ENCODE peak calls at places on chromosome 4, in seven cellular contexts. One of them, this sample, is unnamed.

GRCh38 chr4:158025131-158025530 is 147.7 kb downstream of the GASK1B start:
- DNase-seq in erythroblast: no peak
- DNase-seq in esophagus muscularis mucosa: no peak
- DNase-seq in A549: peak
- DNase-seq in tibial nerve: no peak
- DNase-seq in heart left ventricle: no peak
- DNase-seq in suprapubic skin: no peak
- DNase-seq in this sample: no peak

GRCh38 chr4:102725229-102725628 is 35.5 kb downstream of the MANBA start:
- DNase-seq in erythroblast: no peak
- DNase-seq in esophagus muscularis mucosa: peak
- DNase-seq in A549: no peak
- DNase-seq in tibial nerve: no peak
- DNase-seq in heart left ventricle: no peak
- DNase-seq in suprapubic skin: no peak
- DNase-seq in this sample: no peak

GRCh38 chr4:3257691-3258482 is 8.9 kb downstream of the MSANTD1 start:
- DNase-seq in erythroblast: no peak
- DNase-seq in esophagus muscularis mucosa: no peak
- DNase-seq in A549: no peak
- DNase-seq in tibial nerve: no peak
- DNase-seq in heart left ventricle: peak
- DNase-seq in suprapubic skin: no peak
- DNase-seq in this sample: peak

GRCh38 chr4:151930372-151930771 is 169.6 kb upstream of the GATB start:
- DNase-seq in erythroblast: no peak
- DNase-seq in esophagus muscularis mucosa: peak
- DNase-seq in A549: no peak
- DNase-seq in tibial nerve: no peak
- DNase-seq in heart left ventricle: peak
- DNase-seq in suprapubic skin: no peak
- DNase-seq in this sample: no peak

GRCh38 chr4:21915761-21916160 is 32.8 kb downstream of the KCNIP4 start:
- DNase-seq in erythroblast: no peak
- DNase-seq in esophagus muscularis mucosa: no peak
- DNase-seq in A549: no peak
- DNase-seq in tibial nerve: no peak
- DNase-seq in heart left ventricle: no peak
- DNase-seq in suprapubic skin: no peak
- DNase-seq in this sample: no peak

GRCh38 chr4:69689530-69690111 is 36.6 kb upstream of the UGT2A1 start:
- DNase-seq in erythroblast: peak
- DNase-seq in esophagus muscularis mucosa: no peak
- DNase-seq in A549: peak
- DNase-seq in tibial nerve: peak
- DNase-seq in heart left ventricle: no peak
- DNase-seq in suprapubic skin: no peak
- DNase-seq in this sample: no peak

GRCh38 chr4:26787461-26788340 is 72.9 kb upstream of the STIM2 start:
- DNase-seq in erythroblast: peak
- DNase-seq in esophagus muscularis mucosa: no peak
- DNase-seq in A549: peak
- DNase-seq in tibial nerve: no peak
- DNase-seq in heart left ventricle: peak
- DNase-seq in suprapubic skin: no peak
- DNase-seq in this sample: peak

GRCh38 chr4:955931-956381 is 17.4 kb downstream of the DGKQ start:
- DNase-seq in erythroblast: no peak
- DNase-seq in esophagus muscularis mucosa: no peak
- DNase-seq in A549: no peak
- DNase-seq in tibial nerve: no peak
- DNase-seq in heart left ventricle: peak
- DNase-seq in suprapubic skin: no peak
- DNase-seq in this sample: no peak

GRCh38 chr4:29770627-29771026 is 949.5 kb upstream of the PCDH7 start:
- DNase-seq in erythroblast: no peak
- DNase-seq in esophagus muscularis mucosa: no peak
- DNase-seq in A549: no peak
- DNase-seq in tibial nerve: no peak
- DNase-seq in heart left ventricle: no peak
- DNase-seq in suprapubic skin: no peak
- DNase-seq in this sample: no peak

GRCh38 chr4:99712530-99712929 is 54.9 kb upstream of the C4orf54 start:
- DNase-seq in erythroblast: no peak
- DNase-seq in esophagus muscularis mucosa: no peak
- DNase-seq in A549: no peak
- DNase-seq in tibial nerve: no peak
- DNase-seq in heart left ventricle: no peak
- DNase-seq in suprapubic skin: no peak
- DNase-seq in this sample: no peak

GRCh38 chr4:21134994-21135393 is 434.7 kb downstream of the PACRGL start:
- DNase-seq in erythroblast: no peak
- DNase-seq in esophagus muscularis mucosa: no peak
- DNase-seq in A549: peak
- DNase-seq in tibial nerve: no peak
- DNase-seq in heart left ventricle: no peak
- DNase-seq in suprapubic skin: no peak
- DNase-seq in this sample: no peak

GRCh38 chr4:85358831-85359230 is 116.1 kb upstream of the ARHGAP24 start:
- DNase-seq in erythroblast: no peak
- DNase-seq in esophagus muscularis mucosa: no peak
- DNase-seq in A549: no peak
- DNase-seq in tibial nerve: no peak
- DNase-seq in heart left ventricle: no peak
- DNase-seq in suprapubic skin: no peak
- DNase-seq in this sample: no peak

GRCh38 chr4:96675916-96676315 is 836.0 kb downstream of the PDHA2 start:
- DNase-seq in erythroblast: no peak
- DNase-seq in esophagus muscularis mucosa: no peak
- DNase-seq in A549: no peak
- DNase-seq in tibial nerve: no peak
- DNase-seq in heart left ventricle: no peak
- DNase-seq in suprapubic skin: no peak
- DNase-seq in this sample: no peak

GRCh38 chr4:99679204-99679603 is 21.6 kb upstream of the C4orf54 start:
- DNase-seq in erythroblast: no peak
- DNase-seq in esophagus muscularis mucosa: no peak
- DNase-seq in A549: no peak
- DNase-seq in tibial nerve: no peak
- DNase-seq in heart left ventricle: peak
- DNase-seq in suprapubic skin: no peak
- DNase-seq in this sample: no peak

GRCh38 chr4:137530176-137530575 is 2.1 kb downstream of the PCDH18 start:
- DNase-seq in erythroblast: no peak
- DNase-seq in esophagus muscularis mucosa: no peak
- DNase-seq in A549: no peak
- DNase-seq in tibial nerve: no peak
- DNase-seq in heart left ventricle: no peak
- DNase-seq in suprapubic skin: no peak
- DNase-seq in this sample: no peak

GRCh38 chr4:186104895-186105720 is 604 bp downstream of the FAM149A start:
- DNase-seq in erythroblast: no peak
- DNase-seq in esophagus muscularis mucosa: no peak
- DNase-seq in A549: no peak
- DNase-seq in tibial nerve: no peak
- DNase-seq in heart left ventricle: no peak
- DNase-seq in suprapubic skin: no peak
- DNase-seq in this sample: no peak

GRCh38 chr4:186105721-186106335 is 1.3 kb downstream of the FAM149A start:
- DNase-seq in erythroblast: no peak
- DNase-seq in esophagus muscularis mucosa: no peak
- DNase-seq in A549: no peak
- DNase-seq in tibial nerve: no peak
- DNase-seq in heart left ventricle: no peak
- DNase-seq in suprapubic skin: no peak
- DNase-seq in this sample: no peak

GRCh38 chr4:186108391-186108790 is 3.9 kb downstream of the FAM149A start:
- DNase-seq in erythroblast: no peak
- DNase-seq in esophagus muscularis mucosa: no peak
- DNase-seq in A549: no peak
- DNase-seq in tibial nerve: no peak
- DNase-seq in heart left ventricle: no peak
- DNase-seq in suprapubic skin: no peak
- DNase-seq in this sample: no peak

GRCh38 chr4:186102931-186103330 is 1.6 kb upstream of the FAM149A start:
- DNase-seq in erythroblast: no peak
- DNase-seq in esophagus muscularis mucosa: peak
- DNase-seq in A549: no peak
- DNase-seq in tibial nerve: no peak
- DNase-seq in heart left ventricle: no peak
- DNase-seq in suprapubic skin: no peak
- DNase-seq in this sample: no peak

DNA sequence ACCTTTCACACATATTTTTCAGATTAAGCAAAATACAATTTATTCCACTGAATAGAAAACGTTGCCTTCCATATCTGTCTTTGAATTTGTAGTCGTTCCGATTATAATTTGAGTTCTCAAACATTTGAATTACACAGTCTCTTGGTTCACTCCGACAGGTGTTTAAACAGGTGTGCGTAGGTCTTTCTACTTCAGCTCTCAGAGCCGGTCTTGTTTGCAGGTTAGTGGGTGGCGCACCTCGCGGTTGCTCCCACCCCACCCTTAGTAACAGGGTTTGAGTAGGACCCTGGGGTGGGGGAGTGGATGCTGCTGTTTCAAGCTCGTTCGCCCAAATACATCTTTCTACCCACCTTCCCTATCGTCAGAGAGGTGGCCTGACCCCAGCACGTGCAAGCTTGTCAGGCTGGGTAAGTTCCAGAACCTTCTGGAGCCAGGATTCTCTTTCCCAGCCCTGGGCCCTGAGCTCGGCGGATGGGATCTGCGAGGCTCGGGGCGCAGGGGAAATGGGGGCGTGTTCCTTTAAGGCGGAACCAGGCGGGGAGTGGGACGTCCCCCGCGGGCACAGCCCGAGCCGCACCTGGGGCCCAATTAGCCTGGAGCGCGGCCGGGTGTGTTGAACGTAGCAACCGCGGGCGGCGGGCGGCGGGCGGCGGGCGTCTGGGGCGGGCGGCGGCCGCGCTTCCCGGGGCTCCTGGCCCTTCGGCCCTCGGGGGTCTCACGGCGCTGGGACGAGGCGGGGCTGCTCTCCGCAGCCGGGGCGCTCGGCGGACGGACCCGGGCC is at the start of gene FAM149A:
- DNase-seq in erythroblast: no peak
- DNase-seq in esophagus muscularis mucosa: no peak
- DNase-seq in A549: no peak
- DNase-seq in tibial nerve: no peak
- DNase-seq in heart left ventricle: peak
- DNase-seq in suprapubic skin: no peak
- DNase-seq in this sample: no peak
- TF ChIP-seq POLR2A in erythroblast: no peak
- TF ChIP-seq POLR2A in esophagus muscularis mucosa: no peak
- TF ChIP-seq POLR2A in A549: no peak
- TF ChIP-seq POLR2A in tibial nerve: no peak
- TF ChIP-seq POLR2A in heart left ventricle: no peak
- TF ChIP-seq POLR2A in suprapubic skin: no peak
- TF ChIP-seq POLR2A in this sample: no peak

DNA sequence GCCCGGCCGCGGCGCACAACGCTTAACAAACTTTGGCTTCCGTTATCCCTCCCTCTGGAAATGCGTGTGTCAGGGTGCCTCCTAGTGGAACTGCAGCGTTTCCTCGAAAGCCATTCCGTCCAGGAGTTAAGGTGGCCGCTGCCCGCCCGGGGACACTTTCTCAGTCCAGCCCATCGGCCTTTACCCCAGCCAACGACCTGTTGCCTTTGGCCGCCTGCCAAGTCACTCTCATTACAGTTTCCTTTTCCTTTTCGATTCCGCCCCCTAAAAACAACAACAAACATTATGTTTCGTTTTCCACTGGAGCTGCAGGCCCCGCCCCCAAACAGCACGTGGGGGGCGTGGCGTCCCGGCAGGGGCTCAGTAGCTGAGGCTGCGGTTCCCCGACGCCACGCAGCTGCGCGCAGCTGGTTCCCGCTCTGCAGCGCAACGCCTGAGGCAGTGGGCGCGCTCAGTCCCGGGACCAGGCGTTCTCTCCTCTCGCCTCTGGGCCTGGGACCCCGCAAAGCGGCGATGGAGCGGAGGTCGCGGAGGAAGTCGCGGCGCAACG is at the start of gene HERC5:
- DNase-seq in erythroblast: peak
- DNase-seq in esophagus muscularis mucosa: peak
- DNase-seq in A549: peak
- DNase-seq in tibial nerve: peak
- DNase-seq in heart left ventricle: peak
- DNase-seq in suprapubic skin: peak
- DNase-seq in this sample: peak
- TF ChIP-seq POLR2A in erythroblast: no peak
- TF ChIP-seq POLR2A in esophagus muscularis mucosa: no peak
- TF ChIP-seq POLR2A in A549: no peak
- TF ChIP-seq POLR2A in tibial nerve: peak
- TF ChIP-seq POLR2A in heart left ventricle: no peak
- TF ChIP-seq POLR2A in suprapubic skin: peak
- TF ChIP-seq POLR2A in this sample: no peak

GRCh38 chr4:185359767-185360446 is 35.8 kb downstream of the LRP2BP start:
- DNase-seq in erythroblast: peak
- DNase-seq in esophagus muscularis mucosa: no peak
- DNase-seq in A549: no peak
- DNase-seq in tibial nerve: no peak
- DNase-seq in heart left ventricle: no peak
- DNase-seq in suprapubic skin: no peak
- DNase-seq in this sample: no peak
- TF ChIP-seq POLR2A in erythroblast: no peak
- TF ChIP-seq POLR2A in esophagus muscularis mucosa: no peak
- TF ChIP-seq POLR2A in A549: no peak
- TF ChIP-seq POLR2A in tibial nerve: no peak
- TF ChIP-seq POLR2A in heart left ventricle: no peak
- TF ChIP-seq POLR2A in suprapubic skin: no peak
- TF ChIP-seq POLR2A in this sample: no peak

DNA sequence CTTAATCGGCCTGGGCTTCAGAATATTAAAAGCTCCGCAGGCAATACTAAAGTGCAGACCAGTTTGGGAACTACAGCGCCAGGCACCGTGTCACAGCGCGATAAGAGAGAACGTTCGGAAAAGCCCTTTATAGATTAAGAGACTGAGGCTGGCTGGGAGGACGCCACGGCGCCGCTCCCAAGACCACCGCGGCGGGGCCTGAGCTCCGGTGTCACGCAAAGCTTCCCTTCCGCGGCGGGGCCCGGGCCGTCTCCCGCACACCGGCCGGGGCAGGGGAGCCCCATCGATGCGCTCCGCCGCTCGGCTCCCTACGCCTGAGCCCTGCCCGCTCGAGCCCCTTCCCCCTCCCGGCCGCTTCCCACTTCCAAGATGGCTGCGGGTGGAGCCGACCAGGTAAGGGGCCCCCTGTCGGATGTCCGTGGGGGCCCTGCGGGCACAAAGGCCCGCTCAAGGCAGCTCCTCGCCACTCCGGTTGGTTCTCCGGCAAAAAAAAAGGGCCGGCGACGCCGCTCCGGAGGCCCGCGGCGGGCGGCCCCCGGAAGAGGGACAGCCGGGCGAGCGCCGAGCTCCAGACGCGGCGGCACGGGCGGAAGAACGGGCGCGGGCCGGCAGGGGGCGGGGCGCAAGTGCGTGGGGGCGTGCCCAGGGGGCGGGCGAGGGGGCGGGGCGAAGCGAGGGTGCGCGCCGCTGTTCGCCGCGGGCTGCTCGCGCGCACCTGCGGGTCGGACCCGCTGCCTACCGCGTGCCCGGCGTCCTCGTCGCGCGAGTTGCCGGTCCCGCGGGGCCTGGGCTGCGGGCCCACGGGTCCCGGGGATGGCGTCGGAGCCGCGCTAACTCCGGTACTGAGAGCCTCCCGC is at the start of gene TBC1D14:
- DNase-seq in erythroblast: peak
- DNase-seq in esophagus muscularis mucosa: peak
- DNase-seq in A549: peak
- DNase-seq in tibial nerve: peak
- DNase-seq in heart left ventricle: peak
- DNase-seq in suprapubic skin: peak
- DNase-seq in this sample: peak
- TF ChIP-seq POLR2A in erythroblast: peak
- TF ChIP-seq POLR2A in esophagus muscularis mucosa: peak
- TF ChIP-seq POLR2A in A549: peak
- TF ChIP-seq POLR2A in tibial nerve: peak
- TF ChIP-seq POLR2A in heart left ventricle: peak
- TF ChIP-seq POLR2A in suprapubic skin: peak
- TF ChIP-seq POLR2A in this sample: no peak